ENCODE peak calls at places on chromosomes 5 and 9, in nine cellular contexts. P is heart right ventricle, X is heart left ventricle, G is A549, O is uterus, T is cardiac muscle cell, R is tibial artery, L is left ventricle myocardium inferior, S is ovary. D is an unnamed sample.

GRCh38 chr5:991472-992267 is 16.9 kb upstream of the NKD2 start:
- DNase-seq in P (peak; percentile 8), X (peak; percentile 23), G (no peak), O (no peak), T (no peak), R (peak; percentile 60), L (no peak), S (peak; percentile 20), D (no peak)

GRCh38 chr9:34454571-34455065 is 3.8 kb downstream of the FAM219A start:
- DNase-seq in P (peak; percentile 22), X (peak; percentile 64), G (peak; percentile 45), O (no peak), T (no peak), R (no peak), L (peak; percentile 33), S (no peak), D (no peak)

GRCh38 chr5:169668732-169669131 is 31.7 kb downstream of the DOCK2 start:
- DNase-seq in P (no peak), X (no peak), G (peak; percentile 58), O (no peak), T (no peak), R (no peak), L (no peak), S (no peak), D (no peak)

GRCh38 chr5:14212838-14213237 is 69.7 kb downstream of the TRIO start:
- DNase-seq in P (no peak), X (no peak), G (no peak), O (no peak), T (no peak), R (no peak), L (no peak), S (no peak), D (no peak)

GRCh38 chr9:32426278-32426939 is 42.0 kb downstream of the ACO1 start:
- DNase-seq in P (no peak), X (no peak), G (no peak), O (no peak), T (no peak), R (no peak), L (no peak), S (peak; percentile 28), D (peak; percentile 19)

GRCh38 chr9:122053546-122053945 is 39.6 kb downstream of the TTLL11 start:
- DNase-seq in P (no peak), X (no peak), G (no peak), O (no peak), T (no peak), R (no peak), L (no peak), S (no peak), D (peak; percentile 11)

GRCh38 chr5:172858990-172859811 is 25.1 kb downstream of the ERGIC1 start:
- DNase-seq in P (peak; percentile 78), X (peak; percentile 80), G (peak; percentile 55), O (peak; percentile 67), T (peak; percentile 50), R (peak; percentile 91), L (peak; percentile 87), S (no peak), D (peak; percentile 80)

GRCh38 chr5:67246108-67246507 is 49.5 kb upstream of the CD180 start:
- DNase-seq in P (no peak), X (no peak), G (peak; percentile 5), O (no peak), T (peak; percentile 76), R (no peak), L (no peak), S (peak; percentile 50), D (no peak)

GRCh38 chr5:171415115-171415730 is 4.2 kb upstream of the FGF18 start:
- DNase-seq in P (no peak), X (no peak), G (no peak), O (no peak), T (no peak), R (no peak), L (no peak), S (no peak), D (no peak)

GRCh38 chr9:72948906-72949582 is 3.8 kb downstream of the ALDH1A1 start:
- DNase-seq in P (no peak), X (no peak), G (no peak), O (no peak), T (no peak), R (no peak), L (no peak), S (no peak), D (no peak)

GRCh38 chr5:59755476-59755875 is 138.1 kb downstream of the PDE4D start:
- DNase-seq in P (no peak), X (no peak), G (no peak), O (no peak), T (no peak), R (no peak), L (no peak), S (no peak), D (no peak)

GRCh38 chr5:141883184-141883947 is 5.2 kb upstream of the PCDH1 start:
- DNase-seq in P (peak; percentile 58), X (peak; percentile 58), G (no peak), O (no peak), T (peak; percentile 88), R (peak; percentile 67), L (peak; percentile 56), S (peak; percentile 46), D (no peak)

GRCh38 chr5:64693636-64694035 is 3.3 kb downstream of the SHISAL2B start:
- DNase-seq in P (no peak), X (no peak), G (no peak), O (no peak), T (no peak), R (no peak), L (no peak), S (no peak), D (no peak)

GRCh38 chr5:64690104-64690416 is 243 bp upstream of the SHISAL2B start:
- DNase-seq in P (no peak), X (no peak), G (no peak), O (no peak), T (no peak), R (no peak), L (no peak), S (no peak), D (no peak)

GRCh38 chr5:64691333-64691732 is 1.0 kb downstream of the SHISAL2B start:
- DNase-seq in P (no peak), X (no peak), G (no peak), O (no peak), T (peak; percentile 7), R (no peak), L (no peak), S (no peak), D (no peak)

GRCh38 chr5:64690417-64691151 is at the start of gene SHISAL2B:
- DNase-seq in P (no peak), X (no peak), G (peak; percentile 22), O (no peak), T (peak; percentile 61), R (no peak), L (no peak), S (peak; percentile 33), D (no peak)

GRCh38 chr5:64688965-64689364 is 1.3 kb upstream of the SHISAL2B start:
- DNase-seq in P (no peak), X (no peak), G (no peak), O (no peak), T (no peak), R (no peak), L (no peak), S (no peak), D (no peak)
- TF ChIP-seq CTCF in P (no peak), X (no peak), G (no peak), O (no peak), T (no peak), R (no peak), L (no peak), S (no peak), D (no peak)

GRCh38 chr9:136848393-136849037 is 694 bp upstream of the PHPT1 start:
- DNase-seq in P (peak; percentile 57), X (no peak), G (peak; percentile 64), O (no peak), T (peak; percentile 64), R (peak; percentile 83), L (peak; percentile 51), S (peak; percentile 67), D (peak; percentile 54)

GRCh38 chr9:136849960-136850865 is 1.0 kb downstream of the PHPT1 start:
- DNase-seq in P (peak; percentile 35), X (no peak), G (no peak), O (no peak), T (no peak), R (no peak), L (no peak), S (peak; percentile 55), D (no peak)

GRCh38 chr9:136847827-136848392 is 1.3 kb upstream of the PHPT1 start:
- DNase-seq in P (peak; percentile 91), X (peak; percentile 89), G (peak; percentile 79), O (peak; percentile 63), T (peak; percentile 91), R (peak; percentile 94), L (peak; percentile 94), S (peak; percentile 66), D (peak; percentile 94)

GRCh38 chr9:136850866-136851775 is 1.0 kb upstream of the MAMDC4 start:
- DNase-seq in P (peak; percentile 12), X (no peak), G (no peak), O (no peak), T (no peak), R (no peak), L (peak; percentile 15), S (no peak), D (peak; percentile 9)

GRCh38 chr9:136849038-136849959 is at the start of gene PHPT1:
- DNase-seq in P (peak; percentile 98), X (peak; percentile 99), G (peak; percentile 99), O (peak; percentile 98), T (peak; percentile 99), R (peak; percentile 99), L (peak; percentile 99), S (peak; percentile 99), D (peak; percentile 98)
- H3K4me1 ChIP-seq in P (peaks cover 52% of the 10 kb centered on the region), X (peaks cover 4% of the 10 kb centered on the region), G (peaks cover 22% of the 10 kb centered on the region), O (peaks cover 5% of the 10 kb centered on the region), T (peaks cover 5% of the 10 kb centered on the region), R (peaks cover 57% of the 10 kb centered on the region), L (peaks cover 64% of the 10 kb centered on the region), S (peaks cover 13% of the 10 kb centered on the region), D (peaks cover 47% of the 10 kb centered on the region)

DNA sequence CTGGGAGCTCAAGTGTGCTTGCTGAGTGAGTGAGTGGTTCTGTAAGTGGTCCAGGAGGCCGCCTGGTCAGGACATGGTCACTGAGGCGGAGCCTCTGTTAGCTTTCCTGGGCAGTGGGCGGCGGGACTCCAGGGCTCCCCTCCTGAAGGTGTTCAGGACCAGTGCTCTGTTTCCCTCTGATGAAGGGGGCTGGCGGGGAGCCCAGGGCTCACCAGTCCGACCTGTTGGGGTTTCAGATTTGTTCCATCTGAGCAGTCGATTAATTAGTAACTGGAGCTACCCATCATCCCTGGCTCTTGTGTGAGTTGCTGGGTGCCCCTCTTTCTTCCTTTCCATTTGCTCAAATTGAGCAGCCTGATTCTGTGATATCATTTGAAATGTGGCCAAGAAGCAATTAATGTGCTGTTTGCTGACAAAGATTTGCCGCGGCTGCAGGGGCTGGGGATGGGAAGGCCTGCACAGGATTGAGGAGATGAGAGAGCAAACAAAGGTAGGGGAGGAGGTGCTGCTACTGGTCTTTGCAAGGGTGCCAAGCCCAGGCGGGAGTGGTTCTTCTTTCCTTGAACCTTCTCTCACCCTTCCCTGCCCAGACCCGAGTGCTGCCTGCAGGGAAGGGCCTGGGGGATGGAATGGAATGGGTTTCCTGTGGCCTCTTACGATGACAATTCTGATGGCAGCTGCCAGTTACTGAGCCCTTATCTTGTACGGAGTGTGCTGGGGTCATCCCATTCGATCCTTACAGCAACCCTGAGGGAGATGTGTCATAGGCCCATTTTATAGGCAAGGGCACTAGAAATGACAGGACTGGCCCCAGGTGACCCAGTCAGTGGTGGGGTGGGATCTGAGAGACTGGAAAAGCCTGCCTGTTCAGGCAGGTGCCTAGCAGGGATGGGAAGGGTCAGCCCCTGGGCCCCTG is 92.9 kb upstream of the PITX1 start:
- DNase-seq in P (no peak), X (no peak), G (peak; percentile 38), O (no peak), T (no peak), R (no peak), L (no peak), S (no peak), D (peak; percentile 31)
- H3K27ac ChIP-seq in P (no peak overlapping the region), X (no peak overlapping the region), G (peak overlapping the region; percentile 78), O (no peak overlapping the region), T (no peak overlapping the region), R (no peak overlapping the region), L (no peak overlapping the region), S (no peak overlapping the region), D (peak overlapping the region; percentile 60)

GRCh38 chr5:56680731-56681130 is 134.6 kb upstream of the MAP3K1 start:
- DNase-seq in P (no peak), X (no peak), G (no peak), O (no peak), T (no peak), R (no peak), L (no peak), S (no peak), D (no peak)
- TF ChIP-seq CTCF in P (no peak), X (no peak), G (no peak), O (no peak), T (no peak), R (no peak), L (no peak), S (no peak), D (no peak)

D was measured in transverse colon.